ENCODE peak calls at places on chromosomes 7 and 10, in ten cellular contexts. Y, V, R, C, B, Z, G, X, Q and H are unnamed samples.

GRCh38 chr7:28575241-28575643 is 162.9 kb downstream of the CREB5 start:
- DNase-seq in B (no peak), Q (no peak), Y (no peak), G (no peak), X (no peak), R (no peak), Z (no peak), C (no peak), V (no peak), H (no peak)

GRCh38 chr7:1346851-1347250 is 112.4 kb downstream of the MICALL2 start:
- DNase-seq in Z (no peak), G (no peak), Y (no peak), C (no peak), R (no peak), X (peak), V (no peak), Q (no peak), B (peak), H (no peak)

GRCh38 chr7:76142861-76143260 is 58.8 kb upstream of the SRRM3 start:
- DNase-seq in Y (no peak), C (no peak), Z (no peak), X (no peak), B (no peak), V (peak), R (no peak), Q (no peak), G (no peak), H (no peak)

GRCh38 chr10:100065084-100065660 is 16.5 kb downstream of the CPN1 start:
- DNase-seq in X (no peak), V (no peak), R (no peak), Q (no peak), G (no peak), C (no peak), Z (peak), Y (no peak), B (peak), H (no peak)

GRCh38 chr10:88874271-88874670 is 5.8 kb upstream of the STAMBPL1 start:
- DNase-seq in C (no peak), Y (no peak), Q (no peak), B (no peak), R (no peak), X (no peak), V (no peak), G (no peak), Z (no peak), H (no peak)

GRCh38 chr7:92778972-92779371 is 57.4 kb downstream of the CDK6 start:
- DNase-seq in G (no peak), Z (peak), Y (no peak), C (peak), R (no peak), Q (no peak), X (no peak), B (no peak), V (no peak), H (no peak)

GRCh38 chr7:117839507-117839906 is 33.7 kb downstream of the CTTNBP2 start:
- DNase-seq in V (no peak), X (no peak), G (no peak), Q (no peak), R (no peak), B (no peak), Z (no peak), C (no peak), Y (no peak), H (no peak)

GRCh38 chr10:130974171-130974570 is 337.4 kb downstream of the TCERG1L start:
- DNase-seq in Z (no peak), B (no peak), R (no peak), C (no peak), X (no peak), Q (no peak), Y (no peak), G (no peak), V (no peak), H (no peak)

GRCh38 chr7:142583424-142583823 is 165.8 kb upstream of the PRSS1 start:
- DNase-seq in B (no peak), V (no peak), R (no peak), X (no peak), Y (no peak), G (peak), Q (peak), Z (no peak), C (peak), H (no peak)

GRCh38 chr7:80614911-80615310 is 23.5 kb upstream of the CD36 start:
- DNase-seq in G (no peak), V (no peak), C (no peak), Q (no peak), Z (no peak), Y (no peak), B (no peak), X (no peak), R (no peak), H (no peak)

GRCh38 chr10:71714055-71714454 is 5.5 kb downstream of the C10orf105 start:
- DNase-seq in V (no peak), C (no peak), Q (no peak), R (no peak), X (no peak), Z (no peak), Y (no peak), B (no peak), G (no peak), H (no peak)

GRCh38 chr7:139656387-139656786 is 121.4 kb downstream of the HIPK2 start:
- DNase-seq in B (no peak), R (no peak), Y (no peak), C (no peak), Q (no peak), G (no peak), V (no peak), X (no peak), Z (no peak), H (no peak)